ENCODE peak calls at places on chromosomes 4 and X, in nine cellular contexts. One of them, this sample, is unnamed.

GRCh38 chrX:14872355-14872754 is 514 bp downstream of the FANCB start:
- DNase-seq in stimulated activated naive B cell treated with anti-CD40 and anti-IgM and Interleukin-4, amounts not matched to agents 10 μg/mL and 1 μg/mL and 100 μg/mL, for 72 hours: no peak
- DNase-seq in effector CD4-positive, alpha-beta T cell: no peak
- DNase-seq in CD4-positive, alpha-beta T cell: no peak
- DNase-seq in stimulated activated CD8-positive, alpha-beta memory T cell treated with anti-CD3 and anti-CD28 coated beads, Interleukin-7, amount 100 ng/mL, for 48 hours: no peak
- DNase-seq in BE2C: peak
- DNase-seq in bronchial epithelial cell: no peak
- DNase-seq in caudate nucleus: no peak
- DNase-seq in NCI-H2081: no peak
- DNase-seq in this sample: no peak

GRCh38 chr4:31045724-31046318 is 325.7 kb downstream of the PCDH7 start:
- DNase-seq in BE2C: peak
- DNase-seq in effector CD4-positive, alpha-beta T cell: no peak
- DNase-seq in stimulated activated CD8-positive, alpha-beta memory T cell treated with anti-CD3 and anti-CD28 coated beads, Interleukin-7, amount 100 ng/mL, for 48 hours: no peak
- DNase-seq in NCI-H2081: peak
- DNase-seq in caudate nucleus: peak
- DNase-seq in stimulated activated naive B cell treated with anti-CD40 and anti-IgM and Interleukin-4, amounts not matched to agents 10 μg/mL and 1 μg/mL and 100 μg/mL, for 72 hours: no peak
- DNase-seq in bronchial epithelial cell: peak
- DNase-seq in CD4-positive, alpha-beta T cell: no peak
- DNase-seq in this sample: no peak

GRCh38 chr4:94678896-94679295 is 78.9 kb upstream of the BMPR1B start:
- DNase-seq in bronchial epithelial cell: peak
- DNase-seq in stimulated activated naive B cell treated with anti-CD40 and anti-IgM and Interleukin-4, amounts not matched to agents 10 μg/mL and 1 μg/mL and 100 μg/mL, for 72 hours: no peak
- DNase-seq in stimulated activated CD8-positive, alpha-beta memory T cell treated with anti-CD3 and anti-CD28 coated beads, Interleukin-7, amount 100 ng/mL, for 48 hours: no peak
- DNase-seq in BE2C: no peak
- DNase-seq in effector CD4-positive, alpha-beta T cell: no peak
- DNase-seq in NCI-H2081: no peak
- DNase-seq in CD4-positive, alpha-beta T cell: no peak
- DNase-seq in caudate nucleus: no peak
- DNase-seq in this sample: no peak

GRCh38 chr4:13544556-13545393 is 467 bp upstream of the NKX3-2 start:
- DNase-seq in BE2C: peak
- DNase-seq in stimulated activated naive B cell treated with anti-CD40 and anti-IgM and Interleukin-4, amounts not matched to agents 10 μg/mL and 1 μg/mL and 100 μg/mL, for 72 hours: no peak
- DNase-seq in caudate nucleus: peak
- DNase-seq in bronchial epithelial cell: peak
- DNase-seq in CD4-positive, alpha-beta T cell: no peak
- DNase-seq in NCI-H2081: peak
- DNase-seq in effector CD4-positive, alpha-beta T cell: no peak
- DNase-seq in stimulated activated CD8-positive, alpha-beta memory T cell treated with anti-CD3 and anti-CD28 coated beads, Interleukin-7, amount 100 ng/mL, for 48 hours: no peak
- DNase-seq in this sample: no peak

GRCh38 chr4:83625807-83626206 is 89.9 kb downstream of the GPAT3 start:
- DNase-seq in bronchial epithelial cell: no peak
- DNase-seq in caudate nucleus: no peak
- DNase-seq in stimulated activated CD8-positive, alpha-beta memory T cell treated with anti-CD3 and anti-CD28 coated beads, Interleukin-7, amount 100 ng/mL, for 48 hours: no peak
- DNase-seq in stimulated activated naive B cell treated with anti-CD40 and anti-IgM and Interleukin-4, amounts not matched to agents 10 μg/mL and 1 μg/mL and 100 μg/mL, for 72 hours: no peak
- DNase-seq in CD4-positive, alpha-beta T cell: no peak
- DNase-seq in NCI-H2081: no peak
- DNase-seq in BE2C: no peak
- DNase-seq in effector CD4-positive, alpha-beta T cell: no peak
- DNase-seq in this sample: no peak

GRCh38 chr4:7159923-7160322 is 32.4 kb upstream of the SORCS2 start:
- DNase-seq in CD4-positive, alpha-beta T cell: no peak
- DNase-seq in stimulated activated CD8-positive, alpha-beta memory T cell treated with anti-CD3 and anti-CD28 coated beads, Interleukin-7, amount 100 ng/mL, for 48 hours: no peak
- DNase-seq in bronchial epithelial cell: no peak
- DNase-seq in caudate nucleus: no peak
- DNase-seq in stimulated activated naive B cell treated with anti-CD40 and anti-IgM and Interleukin-4, amounts not matched to agents 10 μg/mL and 1 μg/mL and 100 μg/mL, for 72 hours: no peak
- DNase-seq in NCI-H2081: no peak
- DNase-seq in effector CD4-positive, alpha-beta T cell: no peak
- DNase-seq in BE2C: no peak
- DNase-seq in this sample: no peak

GRCh38 chr4:173919196-173919595 is 364.3 kb downstream of the FBXO8 start:
- DNase-seq in stimulated activated CD8-positive, alpha-beta memory T cell treated with anti-CD3 and anti-CD28 coated beads, Interleukin-7, amount 100 ng/mL, for 48 hours: no peak
- DNase-seq in NCI-H2081: no peak
- DNase-seq in caudate nucleus: no peak
- DNase-seq in effector CD4-positive, alpha-beta T cell: no peak
- DNase-seq in BE2C: no peak
- DNase-seq in bronchial epithelial cell: no peak
- DNase-seq in CD4-positive, alpha-beta T cell: no peak
- DNase-seq in stimulated activated naive B cell treated with anti-CD40 and anti-IgM and Interleukin-4, amounts not matched to agents 10 μg/mL and 1 μg/mL and 100 μg/mL, for 72 hours: no peak
- DNase-seq in this sample: no peak

GRCh38 chrX:3129256-3129655 is 88.0 kb downstream of the ARSF start:
- DNase-seq in NCI-H2081: no peak
- DNase-seq in BE2C: no peak
- DNase-seq in caudate nucleus: no peak
- DNase-seq in bronchial epithelial cell: peak
- DNase-seq in CD4-positive, alpha-beta T cell: no peak
- DNase-seq in stimulated activated naive B cell treated with anti-CD40 and anti-IgM and Interleukin-4, amounts not matched to agents 10 μg/mL and 1 μg/mL and 100 μg/mL, for 72 hours: no peak
- DNase-seq in effector CD4-positive, alpha-beta T cell: no peak
- DNase-seq in stimulated activated CD8-positive, alpha-beta memory T cell treated with anti-CD3 and anti-CD28 coated beads, Interleukin-7, amount 100 ng/mL, for 48 hours: no peak
- DNase-seq in this sample: no peak

GRCh38 chr4:39548425-39549067 is 21.3 kb upstream of the UGDH start:
- DNase-seq in NCI-H2081: no peak
- DNase-seq in CD4-positive, alpha-beta T cell: no peak
- DNase-seq in caudate nucleus: no peak
- DNase-seq in stimulated activated naive B cell treated with anti-CD40 and anti-IgM and Interleukin-4, amounts not matched to agents 10 μg/mL and 1 μg/mL and 100 μg/mL, for 72 hours: no peak
- DNase-seq in bronchial epithelial cell: no peak
- DNase-seq in BE2C: no peak
- DNase-seq in effector CD4-positive, alpha-beta T cell: no peak
- DNase-seq in stimulated activated CD8-positive, alpha-beta memory T cell treated with anti-CD3 and anti-CD28 coated beads, Interleukin-7, amount 100 ng/mL, for 48 hours: no peak
- DNase-seq in this sample: no peak